ENCODE peak calls at places on chromosomes 11 and 22, in five cellular contexts. Q is neuronal stem cell, V is H9, F is mesenchymal stem cell, T is H1. U is an unnamed sample.

GRCh38 chr11:46130286-46130937 is 9.2 kb upstream of the PHF21A start:
- DNase-seq in F (no peak), Q (no peak), T (no peak), V (no peak), U (no peak)

GRCh38 chr11:117984471-117984870 is 1.7 kb upstream of the IL10RA start:
- DNase-seq in Q (no peak), V (no peak), F (peak), T (no peak), U (no peak)

GRCh38 chr11:79691445-79691844 is 250.6 kb upstream of the TENM4 start:
- DNase-seq in Q (no peak), F (no peak), T (no peak), V (no peak), U (no peak)

GRCh38 chr22:44142421-44143116 is 38.2 kb upstream of the PARVG start:
- DNase-seq in V (no peak), T (no peak), Q (no peak), F (no peak), U (no peak)

GRCh38 chr11:3616721-3617460 is 24.9 kb downstream of the ART5 start:
- DNase-seq in T (no peak), V (no peak), F (no peak), Q (no peak), U (peak)

GRCh38 chr11:6099577-6099976 is 7.9 kb upstream of the OR56B4 start:
- DNase-seq in F (no peak), Q (no peak), V (no peak), T (no peak), U (no peak)

GRCh38 chr22:25896098-25896497 is 154.1 kb downstream of the MYO18B start:
- DNase-seq in Q (no peak), T (no peak), F (no peak), V (no peak), U (no peak)

GRCh38 chr11:122852071-122852831 is 14.0 kb downstream of the CRTAM start:
- DNase-seq in T (no peak), F (no peak), Q (no peak), V (no peak), U (peak)

GRCh38 chr11:15943418-15944197 is 412.7 kb downstream of the SOX6 start:
- DNase-seq in F (no peak), T (no peak), Q (no peak), V (no peak), U (no peak)

GRCh38 chr11:127106142-127106541 is 105.6 kb upstream of the KIRREL3 start:
- DNase-seq in F (no peak), T (no peak), V (no peak), Q (peak), U (peak)

GRCh38 chr11:134340354-134340964 is 8.7 kb downstream of the GLB1L2 start:
- DNase-seq in Q (no peak), V (no peak), F (no peak), T (no peak), U (no peak)

GRCh38 chr11:17478064-17478463 is 1.4 kb upstream of the ABCC8 start:
- DNase-seq in T (no peak), F (no peak), Q (no peak), V (no peak), U (no peak)

GRCh38 chr11:120780239-120780638 is 243.7 kb upstream of the TBCEL start:
- DNase-seq in F (peak), Q (no peak), V (no peak), T (no peak), U (peak)

GRCh38 chr22:20110359-20110985 is 5.4 kb upstream of the RANBP1 start:
- DNase-seq in F (no peak), V (no peak), T (no peak), Q (no peak), U (no peak)

GRCh38 chr11:44036811-44037657 is 10.7 kb upstream of the ACCSL start:
- DNase-seq in F (peak), V (peak), Q (peak), T (peak), U (peak)

GRCh38 chr11:131694526-131695424 is 324.4 kb downstream of the NTM start:
- DNase-seq in V (peak), T (peak), Q (peak), F (peak), U (peak)

GRCh38 chr22:21641795-21642583 is at the start of gene SDF2L1:
- DNase-seq in Q (peak), T (peak), V (peak), F (peak), U (peak)
- H3K23ac ChIP-seq in Q (peak), T (no peak), V (no peak), F (peak), U (peak)

DNA sequence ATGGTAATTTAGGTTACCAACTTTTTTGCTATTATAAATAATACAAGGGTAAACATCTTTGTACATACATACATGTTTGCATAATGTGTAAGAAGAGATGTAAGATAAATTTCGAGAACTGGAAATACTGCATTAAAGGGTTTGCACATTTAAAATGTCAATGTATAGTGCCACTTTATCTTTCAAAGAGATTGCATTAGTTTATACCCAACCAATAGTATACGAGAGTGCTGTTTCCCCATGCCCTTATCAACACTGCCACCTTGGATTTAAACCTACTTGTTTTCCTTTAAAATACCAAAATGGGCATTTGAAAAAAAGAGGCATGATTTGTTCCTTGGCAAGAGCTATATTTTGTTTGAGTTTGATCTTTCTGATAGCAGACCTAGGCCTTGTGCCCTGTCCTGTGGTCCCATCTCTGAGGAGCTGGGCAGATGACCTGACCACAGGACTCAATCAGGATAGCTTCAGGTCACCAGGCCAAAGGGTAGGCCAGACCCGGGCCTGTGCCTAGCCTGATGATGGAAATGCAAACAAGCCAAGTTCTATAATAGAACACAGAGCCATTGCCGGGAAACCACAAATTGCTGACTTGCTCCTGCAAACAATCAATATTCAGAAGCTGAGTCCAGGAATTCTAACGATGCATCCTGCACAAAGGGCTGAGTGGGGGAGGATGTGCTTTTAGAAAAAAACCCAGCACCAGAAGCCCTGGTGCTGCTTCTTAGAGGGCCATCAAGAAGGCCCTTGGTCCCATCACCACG is 16.8 kb upstream of the ALG8 start:
- DNase-seq in Q (peak), T (no peak), F (peak), V (no peak), U (no peak)
- H2BK120ac ChIP-seq in Q (no peak), T (no peak), F (no peak), V (no peak), U (no peak)

DNA sequence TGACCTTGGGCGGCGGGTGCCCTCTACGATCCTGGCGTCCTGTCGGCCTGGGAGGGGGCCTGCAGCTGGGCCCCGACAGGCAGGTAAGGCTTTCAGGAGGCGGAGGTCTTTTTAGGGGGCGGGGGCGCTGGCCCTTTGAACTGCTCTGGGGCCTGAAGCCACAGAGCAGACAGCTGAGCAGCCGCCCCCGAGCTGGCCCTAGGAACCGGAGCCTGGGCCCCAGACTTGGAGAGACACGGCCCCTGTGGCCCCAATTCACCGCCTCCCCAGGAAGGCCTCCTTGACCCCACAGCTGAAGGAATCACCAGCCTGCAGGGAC is 549 bp upstream of the CERK start:
- DNase-seq in Q (no peak), T (no peak), F (no peak), V (no peak), U (no peak)
- H4K91ac ChIP-seq in Q (peak), T (no peak), F (peak), V (no peak), U (peak)

GRCh38 chr22:28936200-28936599 is 52.8 kb downstream of the ZNRF3 start:
- DNase-seq in V (no peak), T (no peak), F (no peak), Q (no peak), U (no peak)
- H3K23ac ChIP-seq in V (no peak), T (no peak), F (no peak), Q (no peak), U (no peak)

GRCh38 chr11:11348303-11348702 is 4.7 kb downstream of the CSNK2A3 start:
- DNase-seq in F (no peak), T (no peak), V (no peak), Q (no peak), U (no peak)

GRCh38 chr11:11347583-11347982 is 5.5 kb downstream of the CSNK2A3 start:
- DNase-seq in F (no peak), V (no peak), T (no peak), Q (no peak), U (no peak)

GRCh38 chr11:11349870-11350325 is 3.2 kb downstream of the CSNK2A3 start:
- DNase-seq in F (peak), V (no peak), Q (no peak), T (no peak), U (peak)

GRCh38 chr11:11351042-11351586 is 1.9 kb downstream of the CSNK2A3 start:
- DNase-seq in T (no peak), Q (no peak), V (no peak), F (peak), U (no peak)

GRCh38 chr11:11349051-11349450 is 4.0 kb downstream of the CSNK2A3 start:
- DNase-seq in V (no peak), Q (no peak), F (peak), T (no peak), U (no peak)
- H2BK120ac ChIP-seq in V (no peak), Q (no peak), F (no peak), T (no peak), U (no peak)

U was measured in IMR-90.